ENCODE peak calls at places on chromosome 21, in seven cellular contexts. I is thoracic aorta, G is IMR-90, N is SK-N-SH, O is body of pancreas, P is ovary, B is aorta. T is an unnamed sample. For H3K4me1, the result is how much of the 10 kb centered on the place peaks cover.

GRCh38 chr21:40002978-40003377 is 135.7 kb downstream of the PCP4 start:
- DNase-seq in I (no peak), G (no peak), N (no peak), O (no peak), P (no peak), B (no peak), T (no peak)

GRCh38 chr21:35268817-35269216 is 219.7 kb upstream of the RUNX1 start:
- DNase-seq in I (no peak), G (no peak), N (no peak), O (no peak), P (no peak), B (no peak), T (no peak)

GRCh38 chr21:29376556-29376955 is 77.8 kb downstream of the BACH1 start:
- DNase-seq in I (no peak), G (no peak), N (no peak), O (peak), P (no peak), B (peak), T (peak)

GRCh38 chr21:16455978-16456377 is 726.2 kb downstream of the USP25 start:
- DNase-seq in I (no peak), G (no peak), N (no peak), O (no peak), P (no peak), B (no peak), T (no peak)

GRCh38 chr21:39073063-39073462 is 110.2 kb downstream of the PSMG1 start:
- DNase-seq in I (no peak), G (no peak), N (no peak), O (no peak), P (no peak), B (no peak), T (no peak)

GRCh38 chr21:25298512-25299491 is 308.5 kb downstream of the MRPL39 start:
- DNase-seq in I (no peak), G (no peak), N (no peak), O (no peak), P (no peak), B (no peak), T (no peak)

GRCh38 chr21:21751286-21751685 is 753.1 kb downstream of the NCAM2 start:
- DNase-seq in I (no peak), G (no peak), N (no peak), O (peak), P (no peak), B (no peak), T (no peak)

GRCh38 chr21:25115021-25115420 is 492.3 kb downstream of the MRPL39 start:
- DNase-seq in I (no peak), G (peak), N (no peak), O (no peak), P (no peak), B (no peak), T (no peak)

GRCh38 chr21:26964379-26964778 is 2.5 kb downstream of the ADAMTS5 start:
- DNase-seq in I (no peak), G (peak), N (no peak), O (peak), P (peak), B (peak), T (no peak)

DNA sequence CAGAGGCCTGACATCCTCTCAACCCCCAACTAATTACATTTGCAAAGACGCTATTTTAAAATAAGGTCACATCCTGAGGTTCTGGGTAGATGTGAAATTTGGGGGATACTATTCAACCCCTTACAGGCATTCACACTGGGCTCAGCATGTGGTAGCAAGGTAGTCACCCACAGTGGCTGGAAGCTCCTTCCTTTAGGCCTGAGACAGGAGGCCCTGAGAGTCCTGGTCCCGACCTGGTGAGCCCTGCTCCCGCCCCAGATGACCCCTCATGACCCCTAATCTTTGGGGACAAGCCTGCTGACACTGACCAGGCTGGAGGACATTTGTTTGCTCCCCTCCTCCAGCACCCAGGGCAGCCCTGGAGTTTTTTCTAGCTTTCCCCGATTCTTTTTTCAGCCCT is 225.9 kb downstream of the DYRK1A start:
- DNase-seq in I (no peak), G (no peak), N (no peak), O (no peak), P (no peak), B (no peak), T (no peak)
- H3K4me3 ChIP-seq in I (no peak), G (no peak), N (no peak), O (no peak), P (no peak), B (no peak), T (no peak)

GRCh38 chr21:41958886-41959563 is 5.2 kb upstream of the C2CD2 start:
- DNase-seq in I (peak), G (no peak), N (no peak), O (no peak), P (no peak), B (peak), T (no peak)
- H3K4me1 ChIP-seq in I (under half), G (under half), N (under half), O (under half), P (under half), B (under half), T (under half)

GRCh38 chr21:31299291-31300147 is 44.5 kb downstream of the TIAM1 start:
- DNase-seq in I (no peak), G (no peak), N (no peak), O (no peak), P (no peak), B (no peak), T (no peak)
- H3K4me3 ChIP-seq in I (no peak), G (no peak), N (no peak), O (no peak), P (no peak), B (no peak), T (no peak)

DNA sequence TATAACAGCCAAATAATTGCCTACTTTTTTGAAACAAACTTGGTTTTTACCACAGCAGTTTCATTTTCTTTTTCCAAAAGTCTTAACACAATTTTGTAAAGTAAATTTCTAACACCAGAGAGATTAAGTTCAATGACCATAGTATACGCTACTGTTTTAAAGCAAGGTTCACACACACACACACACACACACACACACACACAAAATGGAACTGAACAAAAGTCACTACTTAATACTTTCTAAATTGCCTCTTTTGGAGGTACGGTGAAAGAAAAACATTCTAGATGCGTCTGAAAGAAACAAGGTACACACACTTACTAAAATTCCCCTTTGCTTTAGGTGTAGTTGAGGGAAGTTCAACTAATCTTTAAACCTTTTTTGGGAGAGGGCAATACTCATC is 30.1 kb downstream of the C21orf91 start:
- DNase-seq in I (no peak), G (no peak), N (no peak), O (no peak), P (no peak), B (no peak), T (no peak)
- H3K4me1 ChIP-seq in I (under half), G (under half), N (under half), O (under half), P (under half), B (under half), T (half or more)

GRCh38 chr21:45288441-45288841 is 746 bp upstream of the POFUT2 start:
- DNase-seq in I (no peak), G (no peak), N (no peak), O (no peak), P (no peak), B (peak), T (no peak)
- H3K4me3 ChIP-seq in I (peak), G (peak), N (peak), O (peak), P (peak), B (peak), T (no peak)

DNA sequence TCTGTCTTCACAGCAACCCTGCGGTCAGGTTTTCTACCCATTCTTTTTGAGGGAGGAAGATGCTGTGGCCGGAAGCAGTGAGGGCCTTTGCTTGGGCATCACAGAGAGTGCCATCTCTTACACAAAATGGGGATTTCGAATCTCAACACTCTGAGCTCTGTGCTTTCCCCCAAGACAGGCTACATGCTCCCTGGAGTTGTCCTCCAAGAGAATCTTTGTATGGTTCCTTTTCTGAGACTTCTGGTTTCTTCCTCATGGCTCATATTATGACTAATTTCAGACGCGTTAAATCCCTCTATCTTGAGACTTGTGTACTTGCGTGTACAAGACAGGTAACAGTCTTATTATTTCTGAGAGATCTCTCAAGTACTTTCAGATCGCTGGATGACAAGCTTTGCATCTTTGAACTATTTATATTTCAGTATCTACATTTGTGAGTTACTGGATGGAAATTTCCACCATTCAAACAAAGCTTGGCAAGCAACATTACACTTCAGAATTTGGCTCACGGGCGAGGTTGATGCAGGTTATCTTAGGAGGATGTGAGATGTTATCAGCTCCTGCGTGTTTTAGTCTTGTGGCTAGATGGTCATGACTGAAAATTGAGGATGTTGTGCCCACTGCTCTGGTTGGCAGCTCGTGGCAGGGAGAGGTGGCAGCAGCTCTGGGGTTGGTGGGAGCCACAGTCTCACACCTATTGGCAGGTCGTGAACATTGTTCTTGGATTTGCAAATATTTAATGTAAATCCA is 19.4 kb downstream of the ABCG1 start:
- DNase-seq in I (no peak), G (no peak), N (no peak), O (no peak), P (no peak), B (no peak), T (no peak)
- H3K4me1 ChIP-seq in I (under half), G (under half), N (under half), O (under half), P (under half), B (under half), T (half or more)

GRCh38 chr21:33945652-33946270 is 30.2 kb upstream of the ATP5PO start:
- DNase-seq in I (no peak), G (no peak), N (no peak), O (no peak), P (no peak), B (no peak), T (peak)
- H3K4me3 ChIP-seq in I (no peak), G (no peak), N (no peak), O (no peak), P (no peak), B (no peak), T (no peak)

GRCh38 chr21:34222031-34222335 is 141.8 kb upstream of the KCNE2 start:
- DNase-seq in I (no peak), G (no peak), N (no peak), O (no peak), P (no peak), B (no peak), T (no peak)
- H3K4me1 ChIP-seq in I (under half), G (under half), N (under half), O (under half), P (under half), B (under half), T (under half)

GRCh38 chr21:46357684-46358425 is 33.9 kb downstream of the PCNT start:
- DNase-seq in I (no peak), G (no peak), N (no peak), O (no peak), P (no peak), B (no peak), T (no peak)
- H3K4me3 ChIP-seq in I (no peak), G (no peak), N (no peak), O (no peak), P (no peak), B (no peak), T (no peak)

GRCh38 chr21:43364261-43364510 is 62.7 kb downstream of the SIK1 start:
- DNase-seq in I (no peak), G (no peak), N (no peak), O (no peak), P (no peak), B (no peak), T (no peak)

GRCh38 chr21:43362306-43362927 is 64.5 kb downstream of the SIK1 start:
- DNase-seq in I (no peak), G (peak), N (peak), O (peak), P (peak), B (peak), T (peak)

GRCh38 chr21:43361493-43362296 is 65.2 kb downstream of the SIK1 start:
- DNase-seq in I (no peak), G (peak), N (no peak), O (no peak), P (no peak), B (no peak), T (peak)

GRCh38 chr21:43363506-43364260 is 63.2 kb downstream of the SIK1 start:
- DNase-seq in I (no peak), G (no peak), N (no peak), O (no peak), P (no peak), B (no peak), T (no peak)

GRCh38 chr21:43362928-43363314 is 64.0 kb downstream of the SIK1 start:
- DNase-seq in I (no peak), G (no peak), N (no peak), O (no peak), P (no peak), B (no peak), T (peak)
- H3K4me1 ChIP-seq in I (under half), G (under half), N (half or more), O (under half), P (under half), B (under half), T (under half)